ENCODE peak calls at places on chromosomes 1 and 21, in nine cellular contexts. H, X, R, Q, P, K, S, A and O are unnamed samples.

GRCh38 chr1:223771814-223772770 is 59.8 kb downstream of the CAPN2 start:
- DNase-seq in Q (peak; percentile 26), K (peak; percentile 28), H (no peak), S (no peak), A (peak; percentile 38), P (no peak), X (peak; percentile 87), R (peak; percentile 34), O (peak; percentile 61)

GRCh38 chr21:17576080-17576835 is 36.4 kb downstream of the BTG3 start:
- DNase-seq in X (no peak), S (no peak), Q (no peak), K (no peak), H (no peak), R (no peak), A (no peak), P (no peak), O (no peak)

GRCh38 chr1:1599919-1600860 is at the start of gene FNDC10:
- DNase-seq in Q (no peak), A (peak; percentile 12), S (no peak), X (no peak), R (no peak), H (no peak), P (no peak), K (no peak), O (no peak)

GRCh38 chr1:56160916-56161315 is 418.4 kb downstream of the PLPP3 start:
- DNase-seq in A (no peak), R (no peak), S (no peak), X (no peak), H (no peak), K (no peak), P (no peak), Q (no peak), O (no peak)

GRCh38 chr1:160114085-160114484 is 1.5 kb upstream of the ATP1A2 start:
- DNase-seq in H (no peak), Q (no peak), P (no peak), S (no peak), A (no peak), K (no peak), X (no peak), R (no peak), O (no peak)

GRCh38 chr1:76291186-76291585 is 216.6 kb downstream of the ST6GALNAC3 start:
- DNase-seq in Q (no peak), P (no peak), R (peak; percentile 27), A (no peak), X (no peak), H (no peak), K (no peak), S (no peak), O (no peak)

GRCh38 chr21:42818328-42818749 is 61.0 kb downstream of the WDR4 start:
- DNase-seq in Q (peak; percentile 65), H (peak; percentile 51), K (no peak), A (peak; percentile 71), X (peak; percentile 66), R (peak; percentile 67), P (peak; percentile 48), S (peak; percentile 54), O (no peak)

GRCh38 chr1:110875216-110875731 is 2.3 kb downstream of the CD53 start:
- DNase-seq in Q (peak; percentile 23), R (peak; percentile 11), P (no peak), S (peak; percentile 25), A (no peak), K (no peak), X (no peak), H (no peak), O (no peak)

GRCh38 chr1:174021611-174022079 is 512 bp downstream of the RC3H1 start:
- DNase-seq in S (peak; percentile 16), P (no peak), X (peak; percentile 52), K (no peak), H (peak; percentile 44), Q (peak; percentile 49), A (no peak), R (peak; percentile 39), O (no peak)

GRCh38 chr1:226325178-226325577 is 16.2 kb upstream of the LIN9 start:
- DNase-seq in H (no peak), R (no peak), X (peak; percentile 10), K (no peak), S (no peak), A (peak; percentile 44), P (no peak), Q (no peak), O (no peak)

GRCh38 chr1:97137862-97138514 is 416.4 kb downstream of the PTBP2 start:
- DNase-seq in P (no peak), R (peak; percentile 85), X (peak; percentile 91), Q (peak; percentile 77), K (peak; percentile 76), H (peak; percentile 13), A (peak; percentile 24), S (no peak), O (peak; percentile 90)

GRCh38 chr1:38047603-38048146 is 1.1 kb upstream of the POU3F1 start:
- DNase-seq in A (no peak), K (no peak), S (no peak), P (no peak), R (no peak), Q (no peak), X (peak; percentile 49), H (no peak), O (no peak)

GRCh38 chr1:225580180-225581099 is 72.5 kb downstream of the ENAH start:
- DNase-seq in H (no peak), R (no peak), K (peak; percentile 13), Q (no peak), X (no peak), S (no peak), A (no peak), P (no peak), O (no peak)

GRCh38 chr1:27111771-27112573 is 43.0 kb downstream of the SLC9A1 start:
- DNase-seq in R (peak; percentile 67), Q (peak; percentile 92), H (peak; percentile 69), A (no peak), X (peak; percentile 100), K (no peak), S (peak; percentile 49), P (peak; percentile 44), O (peak; percentile 86)

GRCh38 chr21:17454315-17455027 is 58.4 kb upstream of the CXADR start:
- DNase-seq in H (no peak), Q (peak; percentile 74), A (no peak), R (peak; percentile 78), P (peak; percentile 61), K (peak; percentile 96), X (peak; percentile 79), S (peak; percentile 13), O (peak; percentile 52)

GRCh38 chr1:224430511-224431113 is 4.0 kb downstream of the WDR26 start:
- DNase-seq in K (no peak), R (peak; percentile 20), Q (peak; percentile 64), X (peak; percentile 75), S (no peak), H (peak; percentile 23), A (no peak), P (no peak), O (no peak)

GRCh38 chr1:92980732-92981647 is 19.7 kb upstream of the DIPK1A start:
- DNase-seq in R (no peak), A (no peak), H (no peak), K (no peak), X (no peak), Q (no peak), P (no peak), S (no peak), O (no peak)

GRCh38 chr21:42002421-42002958 is 7.7 kb downstream of the ZBTB21 start:
- DNase-seq in Q (no peak), R (no peak), A (no peak), H (peak; percentile 31), P (no peak), K (no peak), S (peak; percentile 67), X (peak; percentile 68), O (no peak)

GRCh38 chr1:232911027-232911599 is 39.3 kb upstream of the NTPCR start:
- DNase-seq in S (no peak), X (no peak), K (no peak), R (no peak), H (no peak), P (no peak), Q (no peak), A (no peak), O (no peak)

GRCh38 chr1:54593571-54594160 is 29.7 kb downstream of the FAM151A start:
- DNase-seq in X (no peak), P (no peak), R (no peak), H (no peak), K (no peak), A (no peak), S (no peak), Q (no peak), O (no peak)

GRCh38 chr1:6248161-6248776 is 4.3 kb downstream of the HES3 start:
- DNase-seq in S (no peak), X (no peak), H (no peak), Q (no peak), P (no peak), R (no peak), A (no peak), K (no peak), O (no peak)

GRCh38 chr1:209375097-209375496 is 208.4 kb upstream of the CAMK1G start:
- DNase-seq in K (no peak), P (no peak), R (no peak), S (no peak), A (no peak), H (no peak), Q (no peak), X (no peak), O (no peak)